ENCODE peak calls at places on chromosomes 1 and 21, in four cellular contexts. V is bronchial epithelial cell, I is IMR-90, A is A549. L is an unnamed sample.

GRCh38 chr1:151619489-151620093 is 7.7 kb downstream of the SNX27 start:
- DNase-seq in V (peak), I (peak), A (peak), L (no peak)

GRCh38 chr1:35598895-35599294 is 25.8 kb downstream of the TFAP2E start:
- DNase-seq in V (no peak), I (no peak), A (no peak), L (no peak)

GRCh38 chr1:39425634-39426033 is 65.8 kb upstream of the BMP8A start:
- DNase-seq in V (no peak), I (no peak), A (no peak), L (no peak)

GRCh38 chr1:206833131-206833530 is 32.3 kb upstream of the IL20 start:
- DNase-seq in V (no peak), I (no peak), A (no peak), L (no peak)

GRCh38 chr1:43565600-43566360 is 35.1 kb downstream of the PTPRF start:
- DNase-seq in V (no peak), I (peak), A (no peak), L (no peak)

GRCh38 chr1:220880726-220881506 is 1.7 kb downstream of the HLX start:
- DNase-seq in V (peak), I (peak), A (no peak), L (no peak)

GRCh38 chr1:210438928-210439841 is 110.5 kb downstream of the HHAT start:
- DNase-seq in V (peak), I (peak), A (peak), L (peak)

GRCh38 chr1:247173431-247173830 is 1.6 kb upstream of the ZNF124 start:
- DNase-seq in V (no peak), I (no peak), A (no peak), L (no peak)

GRCh38 chr1:90996742-90997413 is 25.0 kb downstream of the ZNF644 start:
- DNase-seq in V (no peak), I (no peak), A (no peak), L (no peak)

GRCh38 chr1:235650341-235651169 is 971 bp upstream of the GNG4 start:
- DNase-seq in V (no peak), I (no peak), A (peak), L (no peak)

GRCh38 chr1:211210052-211210451 is 49.1 kb upstream of the RCOR3 start:
- DNase-seq in V (no peak), I (no peak), A (no peak), L (no peak)

GRCh38 chr1:169466259-169467230 is 19.2 kb downstream of the SLC19A2 start:
- DNase-seq in V (peak), I (peak), A (peak), L (no peak)

GRCh38 chr1:96918406-96918805 is 196.8 kb downstream of the PTBP2 start:
- DNase-seq in V (no peak), I (peak), A (no peak), L (peak)

GRCh38 chr1:156076609-156077429 is 5.4 kb downstream of the MEX3A start:
- DNase-seq in V (no peak), I (no peak), A (no peak), L (no peak)

GRCh38 chr1:85576642-85577420 is 3.7 kb upstream of the CCN1 start:
- DNase-seq in V (no peak), I (peak), A (peak), L (no peak)

GRCh38 chr1:159067699-159068621 is 8.6 kb downstream of the AIM2 start:
- DNase-seq in V (peak), I (no peak), A (no peak), L (no peak)

GRCh38 chr1:244046907-244047738 is 4.0 kb upstream of the ZBTB18 start:
- DNase-seq in V (peak), I (peak), A (no peak), L (no peak)

GRCh38 chr1:15531003-15531402 is 4.4 kb downstream of the DNAJC16 start:
- DNase-seq in V (no peak), I (no peak), A (no peak), L (no peak)

GRCh38 chr1:16109571-16109970 is 36.1 kb upstream of the FAM131C start:
- DNase-seq in V (peak), I (peak), A (no peak), L (no peak)

GRCh38 chr1:44819594-44820327 is 11.4 kb downstream of the BTBD19 start:
- DNase-seq in V (peak), I (peak), A (peak), L (peak)

GRCh38 chr1:184283999-184284398 is 102.8 kb upstream of the C1orf21 start:
- DNase-seq in V (no peak), I (peak), A (no peak), L (peak)

GRCh38 chr1:215636258-215636965 is 69.3 kb downstream of the KCTD3 start:
- DNase-seq in V (peak), I (peak), A (no peak), L (peak)

GRCh38 chr1:152458384-152459185 is 44.5 kb upstream of the CRNN start:
- DNase-seq in V (peak), I (peak), A (peak), L (no peak)

GRCh38 chr1:12451560-12451900 is 166.5 kb downstream of the DHRS3 start:
- DNase-seq in V (no peak), I (no peak), A (no peak), L (no peak)

GRCh38 chr1:170711682-170712081 is 47.8 kb downstream of the PRRX1 start:
- DNase-seq in V (peak), I (peak), A (no peak), L (peak)

GRCh38 chr1:166920561-166921475 is 44.8 kb upstream of the TADA1 start:
- DNase-seq in V (no peak), I (no peak), A (peak), L (no peak)

GRCh38 chr1:39110882-39111281 is 84.7 kb downstream of the NDUFS5 start:
- DNase-seq in V (peak), I (peak), A (no peak), L (no peak)

GRCh38 chr1:89737985-89738510 is 82.8 kb upstream of the LRRC8D start:
- DNase-seq in V (no peak), I (peak), A (no peak), L (no peak)

DNA sequence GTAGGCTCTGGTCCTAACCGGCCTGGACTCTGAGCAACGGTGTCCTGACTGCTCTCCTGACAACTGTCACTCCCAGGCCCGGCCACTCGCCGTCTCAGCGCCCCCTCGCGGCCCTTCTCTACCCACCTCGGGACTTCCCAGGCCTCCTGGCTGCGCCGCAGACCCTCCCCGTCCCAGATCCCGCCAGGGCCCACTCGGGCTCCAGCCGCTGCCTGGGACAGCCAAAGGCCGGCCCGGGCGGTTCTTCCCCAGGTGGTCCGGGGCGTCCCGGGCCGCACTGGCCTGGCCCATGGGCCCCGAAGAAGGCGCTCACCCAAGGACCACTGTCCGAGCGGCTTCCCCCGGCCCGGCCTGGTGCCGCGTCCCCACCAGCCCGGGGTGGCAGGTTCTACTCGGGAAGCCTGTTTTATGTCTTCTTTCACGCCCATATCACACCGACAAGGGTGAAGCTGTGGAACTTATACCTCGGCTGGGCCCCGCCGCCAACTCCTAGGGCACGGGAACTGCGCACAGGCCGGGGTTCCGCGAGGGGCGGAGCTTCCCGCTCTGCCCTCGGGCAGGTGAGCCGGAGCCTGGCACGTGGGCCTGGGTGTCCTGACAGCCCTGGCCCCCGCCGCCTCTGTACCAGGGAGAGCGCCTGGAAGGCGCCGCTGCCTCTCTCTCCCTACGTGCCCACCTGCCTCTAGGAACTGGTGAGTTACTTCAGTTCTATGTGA is 138.3 kb downstream of the TTLL7 start:
- DNase-seq in V (peak), I (no peak), A (peak), L (no peak)
- TF ChIP-seq CTCF in V (peak), I (peak), A (peak), L (no peak)

DNA sequence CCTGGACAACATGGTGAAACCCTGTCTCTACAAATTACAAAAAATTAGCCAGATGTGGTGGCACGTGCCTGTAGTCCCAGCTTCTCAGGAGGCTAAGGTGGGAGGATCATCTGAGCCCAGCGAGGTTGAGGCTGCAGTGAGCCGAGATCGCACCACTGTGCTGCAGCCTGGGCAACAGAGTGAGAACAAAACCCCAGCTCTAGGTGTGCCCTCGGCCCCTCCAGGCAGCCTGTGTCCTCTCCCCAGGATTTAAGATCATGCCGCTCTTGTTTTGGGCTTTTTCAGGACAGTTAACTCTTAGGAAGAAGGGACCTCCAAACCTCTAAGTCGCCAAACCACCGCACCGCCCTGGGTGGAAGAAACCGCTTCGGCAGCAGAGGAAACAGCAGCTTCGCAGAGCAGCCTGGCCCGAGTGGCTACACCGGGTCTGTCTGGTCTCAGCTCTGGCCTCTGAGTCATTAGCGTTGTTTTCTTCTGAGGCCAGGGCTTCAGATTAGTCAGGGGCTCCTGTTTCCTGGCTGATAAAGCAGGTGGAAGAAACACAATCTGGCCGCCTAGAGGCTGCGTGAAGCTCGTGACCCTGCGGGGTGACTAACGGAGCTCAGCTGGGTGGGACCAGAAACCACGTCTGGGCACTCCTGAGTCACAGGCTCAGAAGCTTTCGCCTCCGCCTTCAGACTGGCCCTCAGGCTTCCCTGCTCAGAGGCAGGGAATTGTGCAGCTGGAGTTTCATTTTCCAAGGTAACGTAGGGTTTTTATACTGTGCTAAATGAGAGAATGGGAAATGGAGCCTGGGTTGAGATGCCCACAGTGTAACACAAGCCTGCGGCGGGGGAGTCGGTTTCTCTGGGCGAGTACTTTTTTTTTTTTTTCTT is 44.7 kb downstream of the CHAF1B start:
- DNase-seq in V (peak), I (peak), A (peak), L (peak)
- H3K4me3 ChIP-seq in V (peak), I (peak), A (peak), L (peak)

GRCh38 chr1:57066980-57067615 is 101.3 kb upstream of the C8B start:
- DNase-seq in V (no peak), I (no peak), A (no peak), L (no peak)

GRCh38 chr1:57067863-57068262 is 102.0 kb upstream of the C8B start:
- DNase-seq in V (no peak), I (no peak), A (no peak), L (no peak)

GRCh38 chr1:57072775-57073174 is 107.0 kb upstream of the C8B start:
- DNase-seq in V (peak), I (no peak), A (no peak), L (no peak)
- TF ChIP-seq CTCF in V (no peak), I (peak), A (no peak), L (no peak)

GRCh38 chr1:205769641-205770365 is 5.5 kb downstream of the RAB29 start:
- DNase-seq in V (no peak), I (no peak), A (no peak), L (no peak)

GRCh38 chr1:205775015-205775716 is at the start of gene RAB29:
- DNase-seq in V (peak), I (peak), A (peak), L (peak)

GRCh38 chr1:205770618-205771017 is 4.7 kb downstream of the RAB29 start:
- DNase-seq in V (no peak), I (no peak), A (no peak), L (no peak)

GRCh38 chr1:205774277-205775014 is 836 bp downstream of the RAB29 start:
- DNase-seq in V (peak), I (no peak), A (no peak), L (no peak)

GRCh38 chr1:205772607-205773032 is 2.7 kb downstream of the RAB29 start:
- DNase-seq in V (no peak), I (peak), A (no peak), L (no peak)
- H3K4me3 ChIP-seq in V (no peak), I (no peak), A (no peak), L (no peak)

GRCh38 chr1:65235867-65236805 is 73.2 kb upstream of the DNAJC6 start:
- DNase-seq in V (peak), I (peak), A (peak), L (no peak)
- TF ChIP-seq CTCF in V (peak), I (peak), A (peak), L (peak)

GRCh38 chr1:66271904-66272254 is 262.1 kb upstream of the SGIP1 start:
- DNase-seq in V (peak), I (peak), A (peak), L (no peak)
- H3K4me3 ChIP-seq in V (no peak), I (peak), A (no peak), L (peak)

L was measured in BJ.